ENCODE peak calls at places on chromosomes 12 and 14, in ten cellular contexts. S, O, Q, N, V, C, G, K, D and I are unnamed samples.

GRCh38 chr12:988616-989015 is 2.4 kb upstream of the ERC1 start:
- DNase-seq in S (no peak), O (no peak), Q (no peak), N (no peak), V (no peak), C (no peak), G (no peak), K (no peak), D (no peak), I (no peak)

GRCh38 chr12:101570022-101570421 is 24.7 kb upstream of the MYBPC1 start:
- DNase-seq in S (peak), O (no peak), Q (no peak), N (no peak), V (no peak), C (no peak), G (no peak), K (no peak), D (peak), I (no peak)

GRCh38 chr14:40859065-40859464 is 747.6 kb upstream of the LRFN5 start:
- DNase-seq in S (no peak), O (no peak), Q (no peak), N (no peak), V (no peak), C (no peak), G (no peak), K (no peak), D (no peak), I (no peak)

GRCh38 chr14:92584856-92585255 is 71.3 kb downstream of the RIN3 start:
- DNase-seq in S (no peak), O (no peak), Q (no peak), N (peak), V (no peak), C (no peak), G (no peak), K (no peak), D (no peak), I (no peak)

GRCh38 chr12:68565391-68565903 is 45.3 kb upstream of the RAP1B start:
- DNase-seq in S (no peak), O (no peak), Q (no peak), N (no peak), V (no peak), C (no peak), G (no peak), K (no peak), D (no peak), I (no peak)

GRCh38 chr12:98440165-98440581 is 75.2 kb upstream of the TMPO start:
- DNase-seq in S (no peak), O (no peak), Q (peak), N (peak), V (no peak), C (peak), G (peak), K (no peak), D (no peak), I (no peak)

GRCh38 chr14:94290197-94290596 is 2.9 kb downstream of the SERPINA10 start:
- DNase-seq in S (no peak), O (no peak), Q (no peak), N (no peak), V (no peak), C (no peak), G (no peak), K (no peak), D (no peak), I (no peak)

GRCh38 chr14:53550776-53551175 is 397.7 kb upstream of the DDHD1 start:
- DNase-seq in S (no peak), O (no peak), Q (no peak), N (no peak), V (no peak), C (no peak), G (no peak), K (no peak), D (no peak), I (no peak)

GRCh38 chr12:53049582-53050318 is at the start of gene TNS2:
- DNase-seq in S (peak), O (peak), Q (peak), N (peak), V (no peak), C (peak), G (peak), K (no peak), D (peak), I (peak)

DNA sequence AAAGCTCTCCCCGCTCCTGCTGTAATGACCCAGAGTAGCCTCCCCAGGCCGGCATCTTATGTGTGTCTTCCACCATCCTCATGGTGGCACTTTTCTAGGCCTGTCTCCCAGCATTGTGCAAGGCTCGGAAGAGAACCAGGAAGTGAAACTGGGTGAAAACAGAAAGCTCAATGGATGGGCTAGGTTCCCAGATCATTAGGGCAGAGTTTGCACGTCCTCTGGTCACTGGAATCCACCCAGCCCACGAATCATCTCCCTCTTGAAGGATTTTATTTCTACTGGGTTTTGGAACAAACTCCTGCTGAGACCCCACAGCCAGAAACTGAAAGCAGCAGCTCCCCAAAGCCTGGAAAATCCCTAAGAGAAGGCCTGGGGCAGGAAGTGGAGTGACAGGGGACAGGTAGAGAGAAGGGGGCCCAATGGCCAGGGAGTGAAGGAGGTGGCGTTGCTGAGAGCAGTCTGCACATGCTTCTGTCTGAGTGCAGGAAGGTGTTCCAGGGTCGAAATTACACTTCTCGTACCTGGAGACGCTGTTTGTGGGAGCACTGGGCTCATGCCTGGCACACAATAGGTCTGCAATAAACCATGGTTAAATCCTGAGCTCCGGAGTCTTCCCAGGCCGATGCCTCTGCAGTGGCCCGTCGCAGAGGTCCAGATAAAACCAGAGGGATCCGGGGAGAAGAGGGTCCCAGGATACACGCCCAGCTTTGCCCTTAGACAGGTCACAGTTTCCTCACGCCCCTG is 15.6 kb downstream of the ACVRL1 start:
- DNase-seq in S (no peak), O (peak), Q (peak), N (peak), V (no peak), C (no peak), G (no peak), K (peak), D (no peak), I (peak)
- TF ChIP-seq POLR2AphosphoS5 in S (no peak), O (peak), Q (peak), N (peak), V (no peak), C (peak), G (no peak), K (no peak), D (no peak), I (peak)

GRCh38 chr12:123457980-123458779 is at the start of gene SNRNP35:
- DNase-seq in S (peak), O (peak), Q (peak), N (peak), V (peak), C (peak), G (peak), K (peak), D (peak), I (peak)
- TF ChIP-seq EP300 in S (no peak), O (no peak), Q (no peak), N (no peak), V (peak), C (no peak), G (peak), K (no peak), D (peak), I (no peak)

GRCh38 chr14:106538193-106538592 is 1011.8 kb downstream of the TMEM121 start:
- DNase-seq in S (no peak), O (no peak), Q (no peak), N (no peak), V (no peak), C (no peak), G (no peak), K (no peak), D (no peak), I (no peak)
- TF ChIP-seq POLR2AphosphoS5 in S (no peak), O (no peak), Q (no peak), N (no peak), V (no peak), C (no peak), G (no peak), K (no peak), D (no peak), I (no peak)

DNA sequence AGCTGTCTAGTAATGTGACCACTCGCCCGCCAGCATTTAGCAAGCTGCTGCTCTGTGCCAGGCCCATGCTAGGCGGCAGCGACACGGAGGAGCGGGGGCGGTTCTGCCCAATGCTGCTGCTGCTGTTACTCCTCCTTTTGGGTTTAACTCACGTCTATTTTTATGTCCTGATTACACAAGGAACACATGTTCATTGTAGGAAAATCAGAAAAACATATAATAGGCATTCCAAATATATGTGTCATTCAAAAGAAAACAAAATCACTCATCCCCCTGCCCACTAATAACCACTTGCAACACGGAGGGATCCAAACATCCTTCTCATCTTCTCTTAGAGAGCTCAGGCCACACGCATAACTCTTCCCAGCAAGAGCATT is 30.4 kb downstream of the CCDC92 start:
- DNase-seq in S (no peak), O (no peak), Q (no peak), N (no peak), V (no peak), C (no peak), G (no peak), K (no peak), D (no peak), I (no peak)
- TF ChIP-seq EP300 in S (no peak), O (no peak), Q (no peak), N (no peak), V (no peak), C (no peak), G (no peak), K (no peak), D (no peak), I (no peak)

GRCh38 chr14:88842414-88842813 is 18.0 kb downstream of the TTC8 start:
- DNase-seq in S (no peak), O (no peak), Q (no peak), N (no peak), V (no peak), C (no peak), G (no peak), K (no peak), D (no peak), I (no peak)
- TF ChIP-seq POLR2AphosphoS5 in S (no peak), O (no peak), Q (no peak), N (no peak), V (no peak), C (no peak), G (no peak), K (no peak), D (no peak), I (no peak)

GRCh38 chr12:94872007-94872653 is 131.4 kb downstream of the NDUFA12 start:
- DNase-seq in S (no peak), O (no peak), Q (peak), N (no peak), V (no peak), C (peak), G (no peak), K (no peak), D (no peak), I (no peak)
- TF ChIP-seq EP300 in S (no peak), O (no peak), Q (no peak), N (no peak), V (no peak), C (no peak), G (no peak), K (no peak), D (no peak), I (no peak)

DNA sequence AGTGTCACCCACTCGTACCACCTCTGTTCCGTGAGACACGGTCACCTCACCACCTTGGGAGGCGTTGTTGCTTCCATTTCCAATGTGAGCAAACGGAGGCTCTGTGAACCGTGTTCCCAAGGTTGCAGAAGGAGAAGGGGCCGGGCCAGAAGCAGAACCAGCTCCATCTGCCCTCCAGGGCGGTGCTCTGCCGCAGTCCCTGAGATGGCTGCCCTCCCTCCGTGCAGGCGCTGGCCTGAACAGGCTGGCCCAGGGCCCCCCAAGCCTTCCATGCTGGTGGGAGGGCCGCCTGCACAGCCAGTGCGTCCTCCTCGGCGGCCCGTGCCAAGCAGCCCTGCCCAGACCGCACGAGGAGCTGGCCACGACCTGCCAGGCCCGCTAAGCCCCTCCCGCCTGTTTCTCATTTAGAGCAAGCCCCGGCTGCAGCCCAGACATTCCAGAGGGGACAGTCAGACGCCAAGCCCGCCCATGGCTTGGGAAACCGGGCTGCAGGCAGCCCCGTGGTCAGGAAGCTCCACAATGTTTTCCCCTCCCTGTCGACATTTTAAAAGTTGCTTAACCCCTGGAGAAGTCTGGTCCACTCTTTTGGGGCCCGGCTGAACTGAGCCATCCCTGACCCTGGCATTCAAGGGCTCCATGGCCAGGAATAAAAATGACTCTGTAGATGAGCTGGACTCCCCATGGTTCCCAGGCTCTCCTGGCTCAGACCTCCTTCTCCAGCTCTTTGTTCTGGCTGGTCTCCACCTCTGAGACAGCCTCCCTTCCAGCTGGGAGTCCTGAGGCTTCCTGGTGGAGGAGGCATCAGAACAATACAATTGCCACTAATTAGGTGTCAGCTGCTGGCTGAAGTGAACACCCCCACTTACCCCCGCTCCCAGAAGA is 236.0 kb downstream of the BCL11B start:
- DNase-seq in S (peak), O (peak), Q (peak), N (peak), V (peak), C (no peak), G (no peak), K (no peak), D (peak), I (peak)
- TF ChIP-seq POLR2AphosphoS5 in S (no peak), O (peak), Q (peak), N (peak), V (no peak), C (peak), G (no peak), K (no peak), D (peak), I (no peak)

DNA sequence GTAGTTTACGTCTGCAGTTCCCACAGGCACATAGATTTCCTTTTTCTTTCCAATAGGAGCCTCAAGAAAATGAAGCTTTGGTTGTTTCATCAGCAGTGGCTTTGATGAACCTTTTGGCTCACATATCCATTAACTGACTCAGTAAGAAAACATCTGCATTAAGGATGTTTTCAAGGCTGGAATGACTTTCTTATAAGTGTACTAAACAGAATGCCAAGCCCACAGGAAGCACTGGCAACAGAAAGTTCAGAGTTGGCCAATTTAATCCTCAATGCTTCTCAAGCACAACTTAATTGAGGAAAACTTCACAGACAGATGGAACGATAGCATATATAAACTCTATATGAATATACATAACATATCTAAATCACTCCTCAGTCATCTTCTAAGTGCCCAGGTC is 63.5 kb downstream of the ST8SIA1 start:
- DNase-seq in S (no peak), O (no peak), Q (no peak), N (no peak), V (no peak), C (no peak), G (no peak), K (no peak), D (no peak), I (no peak)
- TF ChIP-seq EP300 in S (no peak), O (no peak), Q (no peak), N (no peak), V (no peak), C (no peak), G (no peak), K (no peak), D (no peak), I (no peak)